ENCODE peak calls at places on chromosomes 7 and 10, in eight cellular contexts. One of them, this sample, is unnamed. For H3K9me3, the result is how much of the 10 kb centered on the place peaks cover.

GRCh38 chr7:27048438-27048837 is 47.4 kb downstream of the HOXA1 start:
- DNase-seq in prostate gland: no peak
- DNase-seq in esophagus squamous epithelium: no peak
- DNase-seq in Peyer's patch: no peak
- DNase-seq in A549: no peak
- DNase-seq in uterus: no peak
- DNase-seq in tibial nerve: no peak
- DNase-seq in endothelial cell of umbilical vein: no peak
- DNase-seq in this sample: no peak

GRCh38 chr7:726084-726853 is at the start of gene DNAAF5:
- DNase-seq in prostate gland: peak
- DNase-seq in endothelial cell of umbilical vein: peak
- DNase-seq in A549: peak
- DNase-seq in Peyer's patch: peak
- DNase-seq in esophagus squamous epithelium: peak
- DNase-seq in uterus: peak
- DNase-seq in tibial nerve: peak
- DNase-seq in this sample: peak

GRCh38 chr10:32347363-32347735 is 391 bp upstream of the EPC1 start:
- DNase-seq in prostate gland: no peak
- DNase-seq in tibial nerve: no peak
- DNase-seq in A549: no peak
- DNase-seq in Peyer's patch: no peak
- DNase-seq in uterus: no peak
- DNase-seq in endothelial cell of umbilical vein: no peak
- DNase-seq in esophagus squamous epithelium: no peak
- DNase-seq in this sample: no peak

GRCh38 chr7:98211221-98211675 is at the start of gene BHLHA15:
- DNase-seq in uterus: no peak
- DNase-seq in A549: peak
- DNase-seq in tibial nerve: no peak
- DNase-seq in Peyer's patch: peak
- DNase-seq in endothelial cell of umbilical vein: no peak
- DNase-seq in esophagus squamous epithelium: no peak
- DNase-seq in prostate gland: peak
- DNase-seq in this sample: peak

GRCh38 chr10:52280051-52280450 is 34.0 kb upstream of the DKK1 start:
- DNase-seq in prostate gland: no peak
- DNase-seq in tibial nerve: no peak
- DNase-seq in Peyer's patch: no peak
- DNase-seq in esophagus squamous epithelium: no peak
- DNase-seq in A549: no peak
- DNase-seq in endothelial cell of umbilical vein: peak
- DNase-seq in uterus: no peak
- DNase-seq in this sample: no peak

GRCh38 chr10:27065084-27065483 is 35.2 kb downstream of the ANKRD26 start:
- DNase-seq in A549: no peak
- DNase-seq in endothelial cell of umbilical vein: no peak
- DNase-seq in uterus: no peak
- DNase-seq in esophagus squamous epithelium: no peak
- DNase-seq in Peyer's patch: no peak
- DNase-seq in tibial nerve: no peak
- DNase-seq in prostate gland: no peak
- DNase-seq in this sample: no peak

GRCh38 chr7:77339726-77340125 is 76.4 kb downstream of the GSAP start:
- DNase-seq in prostate gland: no peak
- DNase-seq in esophagus squamous epithelium: no peak
- DNase-seq in endothelial cell of umbilical vein: no peak
- DNase-seq in Peyer's patch: no peak
- DNase-seq in A549: no peak
- DNase-seq in tibial nerve: no peak
- DNase-seq in uterus: no peak
- DNase-seq in this sample: no peak

GRCh38 chr10:127736915-127737562 is at the start of gene FOXI2:
- DNase-seq in prostate gland: no peak
- DNase-seq in Peyer's patch: no peak
- DNase-seq in esophagus squamous epithelium: no peak
- DNase-seq in tibial nerve: no peak
- DNase-seq in endothelial cell of umbilical vein: no peak
- DNase-seq in A549: no peak
- DNase-seq in uterus: no peak
- DNase-seq in this sample: no peak

GRCh38 chr7:135160858-135161653 is 9.5 kb downstream of the CYREN start:
- DNase-seq in endothelial cell of umbilical vein: peak
- DNase-seq in prostate gland: no peak
- DNase-seq in esophagus squamous epithelium: no peak
- DNase-seq in A549: no peak
- DNase-seq in tibial nerve: no peak
- DNase-seq in uterus: no peak
- DNase-seq in Peyer's patch: no peak
- DNase-seq in this sample: no peak

GRCh38 chr7:2029936-2030335 is 202.8 kb downstream of the MAD1L1 start:
- DNase-seq in Peyer's patch: no peak
- DNase-seq in A549: no peak
- DNase-seq in tibial nerve: no peak
- DNase-seq in endothelial cell of umbilical vein: no peak
- DNase-seq in uterus: no peak
- DNase-seq in esophagus squamous epithelium: no peak
- DNase-seq in prostate gland: no peak
- DNase-seq in this sample: no peak

GRCh38 chr7:17233643-17234397 is 64.6 kb upstream of the AHR start:
- DNase-seq in A549: no peak
- DNase-seq in tibial nerve: no peak
- DNase-seq in uterus: no peak
- DNase-seq in esophagus squamous epithelium: no peak
- DNase-seq in Peyer's patch: no peak
- DNase-seq in prostate gland: no peak
- DNase-seq in endothelial cell of umbilical vein: no peak
- DNase-seq in this sample: no peak

GRCh38 chr7:101185258-101185839 is 5.3 kb upstream of the NAT16 start:
- DNase-seq in Peyer's patch: no peak
- DNase-seq in prostate gland: no peak
- DNase-seq in tibial nerve: no peak
- DNase-seq in A549: no peak
- DNase-seq in uterus: no peak
- DNase-seq in esophagus squamous epithelium: no peak
- DNase-seq in endothelial cell of umbilical vein: no peak
- DNase-seq in this sample: peak

GRCh38 chr10:13794982-13795381 is 208.2 kb downstream of the PRPF18 start:
- DNase-seq in esophagus squamous epithelium: no peak
- DNase-seq in endothelial cell of umbilical vein: no peak
- DNase-seq in A549: no peak
- DNase-seq in tibial nerve: no peak
- DNase-seq in uterus: no peak
- DNase-seq in Peyer's patch: no peak
- DNase-seq in prostate gland: no peak
- DNase-seq in this sample: no peak

GRCh38 chr7:1777122-1777521 is 107.0 kb downstream of the ELFN1 start:
- DNase-seq in A549: no peak
- DNase-seq in endothelial cell of umbilical vein: no peak
- DNase-seq in uterus: no peak
- DNase-seq in esophagus squamous epithelium: no peak
- DNase-seq in Peyer's patch: peak
- DNase-seq in prostate gland: no peak
- DNase-seq in tibial nerve: no peak
- DNase-seq in this sample: no peak

GRCh38 chr10:12198156-12198555 is 2.2 kb downstream of the CDC123 start:
- DNase-seq in uterus: no peak
- DNase-seq in A549: no peak
- DNase-seq in endothelial cell of umbilical vein: no peak
- DNase-seq in esophagus squamous epithelium: no peak
- DNase-seq in Peyer's patch: no peak
- DNase-seq in prostate gland: no peak
- DNase-seq in tibial nerve: no peak
- DNase-seq in this sample: no peak

GRCh38 chr10:62390497-62391176 is 16.5 kb downstream of the ZNF365 start:
- DNase-seq in tibial nerve: no peak
- DNase-seq in Peyer's patch: no peak
- DNase-seq in prostate gland: no peak
- DNase-seq in uterus: no peak
- DNase-seq in esophagus squamous epithelium: no peak
- DNase-seq in endothelial cell of umbilical vein: no peak
- DNase-seq in A549: no peak
- DNase-seq in this sample: no peak

GRCh38 chr7:134186022-134186421 is 58.9 kb downstream of the LRGUK start:
- DNase-seq in uterus: no peak
- DNase-seq in Peyer's patch: no peak
- DNase-seq in A549: no peak
- DNase-seq in esophagus squamous epithelium: no peak
- DNase-seq in tibial nerve: no peak
- DNase-seq in prostate gland: no peak
- DNase-seq in endothelial cell of umbilical vein: no peak
- DNase-seq in this sample: no peak

GRCh38 chr10:74039561-74040145 is 41.7 kb downstream of the VCL start:
- DNase-seq in prostate gland: no peak
- DNase-seq in esophagus squamous epithelium: no peak
- DNase-seq in uterus: peak
- DNase-seq in endothelial cell of umbilical vein: peak
- DNase-seq in A549: no peak
- DNase-seq in tibial nerve: no peak
- DNase-seq in Peyer's patch: no peak
- DNase-seq in this sample: peak

GRCh38 chr10:26869528-26869927 is 8.8 kb upstream of the ABI1 start:
- DNase-seq in Peyer's patch: no peak
- DNase-seq in endothelial cell of umbilical vein: no peak
- DNase-seq in prostate gland: peak
- DNase-seq in esophagus squamous epithelium: no peak
- DNase-seq in uterus: no peak
- DNase-seq in tibial nerve: no peak
- DNase-seq in A549: no peak
- DNase-seq in this sample: no peak

GRCh38 chr10:3096149-3096548 is 28.8 kb downstream of the PFKP start:
- DNase-seq in prostate gland: no peak
- DNase-seq in tibial nerve: no peak
- DNase-seq in Peyer's patch: no peak
- DNase-seq in uterus: no peak
- DNase-seq in esophagus squamous epithelium: no peak
- DNase-seq in A549: no peak
- DNase-seq in endothelial cell of umbilical vein: no peak
- DNase-seq in this sample: no peak

GRCh38 chr10:64385355-64385754 is 864.2 kb downstream of the REEP3 start:
- DNase-seq in endothelial cell of umbilical vein: no peak
- DNase-seq in uterus: no peak
- DNase-seq in tibial nerve: no peak
- DNase-seq in Peyer's patch: no peak
- DNase-seq in esophagus squamous epithelium: no peak
- DNase-seq in prostate gland: no peak
- DNase-seq in A549: no peak
- DNase-seq in this sample: no peak

GRCh38 chr7:73909051-73909941 is 48.3 kb downstream of the TMEM270 start:
- DNase-seq in endothelial cell of umbilical vein: no peak
- DNase-seq in Peyer's patch: no peak
- DNase-seq in uterus: no peak
- DNase-seq in esophagus squamous epithelium: no peak
- DNase-seq in tibial nerve: no peak
- DNase-seq in A549: no peak
- DNase-seq in prostate gland: no peak
- DNase-seq in this sample: no peak

GRCh38 chr7:157840174-157840912 is 503.5 kb downstream of the DNAJB6 start:
- DNase-seq in tibial nerve: no peak
- DNase-seq in Peyer's patch: no peak
- DNase-seq in endothelial cell of umbilical vein: no peak
- DNase-seq in prostate gland: no peak
- DNase-seq in A549: no peak
- DNase-seq in uterus: no peak
- DNase-seq in esophagus squamous epithelium: no peak
- DNase-seq in this sample: no peak
- H3K9me3 ChIP-seq in tibial nerve: under half
- H3K9me3 ChIP-seq in Peyer's patch: under half
- H3K9me3 ChIP-seq in endothelial cell of umbilical vein: under half
- H3K9me3 ChIP-seq in prostate gland: under half
- H3K9me3 ChIP-seq in A549: under half
- H3K9me3 ChIP-seq in uterus: under half
- H3K9me3 ChIP-seq in esophagus squamous epithelium: under half
- H3K9me3 ChIP-seq in this sample: under half

DNA sequence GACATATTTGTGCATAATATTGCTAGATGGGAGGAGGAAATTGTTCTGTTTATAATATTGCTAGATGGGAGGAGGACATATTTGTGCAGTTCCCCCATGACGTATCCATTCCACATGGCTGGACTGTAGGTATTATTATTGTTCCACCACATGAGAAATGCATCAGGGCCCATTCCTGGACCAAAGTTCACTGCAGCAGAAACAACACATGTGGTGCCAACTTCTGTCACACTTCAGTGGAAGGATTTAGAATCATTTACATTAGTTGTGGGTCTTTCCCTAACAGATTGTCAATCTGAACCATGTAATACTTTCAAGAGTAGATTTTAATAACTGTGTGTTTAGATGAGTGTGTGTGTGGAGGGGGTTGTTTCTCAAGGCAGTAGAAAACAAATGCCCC is 32.7 kb upstream of the MACC1 start:
- DNase-seq in A549: no peak
- DNase-seq in uterus: no peak
- DNase-seq in Peyer's patch: no peak
- DNase-seq in prostate gland: no peak
- DNase-seq in esophagus squamous epithelium: no peak
- DNase-seq in tibial nerve: no peak
- DNase-seq in endothelial cell of umbilical vein: no peak
- DNase-seq in this sample: no peak
- TF ChIP-seq POLR2A in A549: no peak
- TF ChIP-seq POLR2A in uterus: no peak
- TF ChIP-seq POLR2A in Peyer's patch: no peak
- TF ChIP-seq POLR2A in prostate gland: no peak
- TF ChIP-seq POLR2A in esophagus squamous epithelium: no peak
- TF ChIP-seq POLR2A in tibial nerve: no peak
- TF ChIP-seq POLR2A in endothelial cell of umbilical vein: no peak
- TF ChIP-seq POLR2A in this sample: no peak

GRCh38 chr10:113687041-113687440 is 7.3 kb downstream of the CASP7 start:
- DNase-seq in esophagus squamous epithelium: no peak
- DNase-seq in prostate gland: no peak
- DNase-seq in A549: no peak
- DNase-seq in Peyer's patch: no peak
- DNase-seq in endothelial cell of umbilical vein: no peak
- DNase-seq in uterus: no peak
- DNase-seq in tibial nerve: no peak
- DNase-seq in this sample: no peak
- H3K9me3 ChIP-seq in esophagus squamous epithelium: under half
- H3K9me3 ChIP-seq in prostate gland: under half
- H3K9me3 ChIP-seq in A549: under half
- H3K9me3 ChIP-seq in Peyer's patch: under half
- H3K9me3 ChIP-seq in endothelial cell of umbilical vein: under half
- H3K9me3 ChIP-seq in uterus: under half
- H3K9me3 ChIP-seq in tibial nerve: under half
- H3K9me3 ChIP-seq in this sample: under half

GRCh38 chr7:66920769-66921395 is at the start of gene TMEM248:
- DNase-seq in endothelial cell of umbilical vein: peak
- DNase-seq in A549: peak
- DNase-seq in prostate gland: peak
- DNase-seq in uterus: peak
- DNase-seq in Peyer's patch: peak
- DNase-seq in esophagus squamous epithelium: peak
- DNase-seq in tibial nerve: peak
- DNase-seq in this sample: peak
- TF ChIP-seq POLR2A in endothelial cell of umbilical vein: peak
- TF ChIP-seq POLR2A in A549: peak
- TF ChIP-seq POLR2A in prostate gland: peak
- TF ChIP-seq POLR2A in uterus: no peak
- TF ChIP-seq POLR2A in Peyer's patch: peak
- TF ChIP-seq POLR2A in esophagus squamous epithelium: no peak
- TF ChIP-seq POLR2A in tibial nerve: no peak
- TF ChIP-seq POLR2A in this sample: peak

GRCh38 chr7:158415316-158415715 is 172.3 kb downstream of the PTPRN2 start:
- DNase-seq in uterus: no peak
- DNase-seq in endothelial cell of umbilical vein: no peak
- DNase-seq in Peyer's patch: peak
- DNase-seq in A549: no peak
- DNase-seq in esophagus squamous epithelium: no peak
- DNase-seq in tibial nerve: no peak
- DNase-seq in prostate gland: no peak
- DNase-seq in this sample: no peak
- H3K9me3 ChIP-seq in uterus: under half
- H3K9me3 ChIP-seq in endothelial cell of umbilical vein: under half
- H3K9me3 ChIP-seq in Peyer's patch: under half
- H3K9me3 ChIP-seq in A549: under half
- H3K9me3 ChIP-seq in esophagus squamous epithelium: under half
- H3K9me3 ChIP-seq in tibial nerve: under half
- H3K9me3 ChIP-seq in prostate gland: under half
- H3K9me3 ChIP-seq in this sample: under half